ENCODE peak calls at places on chromosomes 12 and 14, in five cellular contexts. F is T-helper 9 cell, G is nucleus accumbens, N is T-cell, K is GM13976. R is an unnamed sample.

GRCh38 chr14:52268191-52269061 is 928 bp downstream of the PTGDR start:
- DNase-seq in F (peak), G (no peak), N (peak), K (peak), R (no peak)

GRCh38 chr14:96762650-96763049 is 34.5 kb upstream of the VRK1 start:
- DNase-seq in F (no peak), G (no peak), N (peak), K (peak), R (peak)

GRCh38 chr14:106276326-106277267 is 750.2 kb downstream of the TMEM121 start:
- DNase-seq in F (no peak), G (no peak), N (no peak), K (no peak), R (no peak)

GRCh38 chr14:83779266-83779665 is 1750.7 kb upstream of the FLRT2 start:
- DNase-seq in F (no peak), G (no peak), N (no peak), K (no peak), R (peak)

GRCh38 chr12:6222009-6222702 is 22.0 kb downstream of the CD9 start:
- DNase-seq in F (no peak), G (no peak), N (no peak), K (no peak), R (no peak)

GRCh38 chr12:128783129-128783574 is 40.6 kb downstream of the SLC15A4 start:
- DNase-seq in F (no peak), G (no peak), N (peak), K (peak), R (peak)

GRCh38 chr12:79531547-79531946 is 159.2 kb downstream of the PAWR start:
- DNase-seq in F (no peak), G (no peak), N (no peak), K (no peak), R (peak)

GRCh38 chr14:100906420-100906819 is 2.9 kb upstream of the RTL1 start:
- DNase-seq in F (no peak), G (no peak), N (no peak), K (peak), R (no peak)

GRCh38 chr12:76183459-76184186 is 99.1 kb upstream of the NAP1L1 start:
- DNase-seq in F (no peak), G (peak), N (no peak), K (peak), R (peak)

GRCh38 chr12:102052192-102053061 is 9.4 kb downstream of the WASHC3 start:
- DNase-seq in F (no peak), G (no peak), N (no peak), K (no peak), R (no peak)

GRCh38 chr12:108518101-108518715 is 3.1 kb downstream of the FICD start:
- DNase-seq in F (no peak), G (no peak), N (no peak), K (no peak), R (no peak)

GRCh38 chr14:37246427-37246829 is 48.7 kb downstream of the MIPOL1 start:
- DNase-seq in F (no peak), G (no peak), N (no peak), K (peak), R (peak)

GRCh38 chr14:94129111-94129757 is at the start of gene IFI27L2:
- DNase-seq in F (peak), G (peak), N (peak), K (peak), R (peak)

GRCh38 chr14:92088494-92088893 is 17.9 kb downstream of the ATXN3 start:
- DNase-seq in F (no peak), G (no peak), N (no peak), K (no peak), R (no peak)

GRCh38 chr12:7395950-7396349 is 48.0 kb downstream of the CD163L1 start:
- DNase-seq in F (no peak), G (no peak), N (no peak), K (no peak), R (peak)

GRCh38 chr14:105167303-105168092 is 1.1 kb downstream of the JAG2 start:
- DNase-seq in F (no peak), G (no peak), N (no peak), K (no peak), R (no peak)

GRCh38 chr12:40253936-40254335 is 29.1 kb downstream of the LRRK2 start:
- DNase-seq in F (no peak), G (no peak), N (no peak), K (no peak), R (no peak)

GRCh38 chr14:99564256-99564902 is 39.6 kb downstream of the CCDC85C start:
- DNase-seq in F (no peak), G (no peak), N (no peak), K (no peak), R (peak)

GRCh38 chr14:98244966-98245569 is 1026.9 kb downstream of the BCL11B start:
- DNase-seq in F (no peak), G (no peak), N (no peak), K (no peak), R (no peak)

GRCh38 chr12:58745348-58746125 is 174.8 kb downstream of the LRIG3 start:
- DNase-seq in F (no peak), G (no peak), N (no peak), K (no peak), R (no peak)

GRCh38 chr14:64717870-64718269 is 13.6 kb downstream of the PLEKHG3 start:
- DNase-seq in F (no peak), G (no peak), N (no peak), K (no peak), R (no peak)

GRCh38 chr14:101072531-101072930 is 169.0 kb upstream of the RTL1 start:
- DNase-seq in F (no peak), G (no peak), N (no peak), K (no peak), R (no peak)

GRCh38 chr12:121005346-121005815 is 10.9 kb downstream of the C12orf43 start:
- DNase-seq in F (peak), G (peak), N (peak), K (peak), R (peak)

GRCh38 chr12:68971404-68971803 is 38.4 kb upstream of the CPM start:
- DNase-seq in F (no peak), G (no peak), N (no peak), K (no peak), R (no peak)

GRCh38 chr12:76489737-76490136 is 69.8 kb downstream of the OSBPL8 start:
- DNase-seq in F (no peak), G (no peak), N (no peak), K (no peak), R (peak)

GRCh38 chr14:95156765-95157194 is 549 bp downstream of the DICER1 start:
- DNase-seq in F (peak), G (peak), N (peak), K (no peak), R (no peak)

GRCh38 chr12:78419513-78419912 is 445.1 kb upstream of the SYT1 start:
- DNase-seq in F (no peak), G (no peak), N (no peak), K (no peak), R (no peak)

GRCh38 chr14:94173471-94173884 is 644 bp upstream of the PPP4R4 start:
- DNase-seq in F (no peak), G (no peak), N (no peak), K (no peak), R (no peak)

GRCh38 chr14:69572634-69573135 is 2.0 kb downstream of the CCDC177 start:
- DNase-seq in F (no peak), G (no peak), N (no peak), K (no peak), R (no peak)

GRCh38 chr14:64680013-64680674 is 24.1 kb upstream of the PLEKHG3 start:
- DNase-seq in F (no peak), G (no peak), N (no peak), K (no peak), R (no peak)

GRCh38 chr14:96081767-96082400 is 42.7 kb downstream of the C14orf132 start:
- DNase-seq in F (no peak), G (no peak), N (no peak), K (no peak), R (no peak)

GRCh38 chr12:104840262-104840661 is 117.8 kb downstream of the SLC41A2 start:
- DNase-seq in F (no peak), G (no peak), N (no peak), K (no peak), R (no peak)

GRCh38 chr12:14769462-14769836 is 33.8 kb downstream of the WBP11 start:
- DNase-seq in F (no peak), G (peak), N (peak), K (peak), R (no peak)

GRCh38 chr12:132600048-132601032 is 10.0 kb downstream of the LRCOL1 start:
- DNase-seq in F (peak), G (peak), N (no peak), K (peak), R (peak)

GRCh38 chr14:78798757-78799156 is 628.6 kb downstream of the NRXN3 start:
- DNase-seq in F (no peak), G (no peak), N (no peak), K (no peak), R (no peak)